ENCODE peak calls at places on chromosomes 5 and 9, in six cellular contexts. One of them, this sample, is unnamed.

GRCh38 chr9:110900451-110900850 is 137.8 kb downstream of the LPAR1 start:
- DNase-seq in A549: no peak
- DNase-seq in lung: no peak
- DNase-seq in mammary epithelial cell: no peak
- DNase-seq in uterus: no peak
- DNase-seq in suprapubic skin: no peak
- DNase-seq in this sample: no peak

GRCh38 chr5:43096916-43097315 is 23.8 kb upstream of the ZNF131 start:
- DNase-seq in uterus: no peak
- DNase-seq in mammary epithelial cell: no peak
- DNase-seq in lung: no peak
- DNase-seq in A549: no peak
- DNase-seq in suprapubic skin: no peak
- DNase-seq in this sample: no peak

GRCh38 chr9:133405508-133406009 is 12.3 kb downstream of the REXO4 start:
- DNase-seq in mammary epithelial cell: no peak
- DNase-seq in suprapubic skin: no peak
- DNase-seq in uterus: peak
- DNase-seq in A549: no peak
- DNase-seq in lung: no peak
- DNase-seq in this sample: no peak

GRCh38 chr9:129220771-129221170 is 42.7 kb upstream of the IER5L start:
- DNase-seq in mammary epithelial cell: no peak
- DNase-seq in uterus: no peak
- DNase-seq in suprapubic skin: no peak
- DNase-seq in lung: no peak
- DNase-seq in A549: no peak
- DNase-seq in this sample: no peak

GRCh38 chr9:115595951-115596742 is 478.2 kb upstream of the TNC start:
- DNase-seq in mammary epithelial cell: no peak
- DNase-seq in A549: peak
- DNase-seq in lung: no peak
- DNase-seq in suprapubic skin: no peak
- DNase-seq in uterus: no peak
- DNase-seq in this sample: no peak

GRCh38 chr5:73638344-73639095 is 12.5 kb downstream of the ARHGEF28 start:
- DNase-seq in uterus: no peak
- DNase-seq in lung: no peak
- DNase-seq in A549: peak
- DNase-seq in mammary epithelial cell: peak
- DNase-seq in suprapubic skin: no peak
- DNase-seq in this sample: no peak

GRCh38 chr5:112691758-112692157 is 45.9 kb upstream of the APC start:
- DNase-seq in mammary epithelial cell: peak
- DNase-seq in uterus: no peak
- DNase-seq in suprapubic skin: no peak
- DNase-seq in lung: no peak
- DNase-seq in A549: peak
- DNase-seq in this sample: no peak

GRCh38 chr9:8349928-8350327 is 550.4 kb upstream of the DMAC1 start:
- DNase-seq in A549: no peak
- DNase-seq in mammary epithelial cell: no peak
- DNase-seq in uterus: no peak
- DNase-seq in suprapubic skin: no peak
- DNase-seq in lung: no peak
- DNase-seq in this sample: no peak

GRCh38 chr9:131639771-131640437 is 94.6 kb downstream of the PRRT1B start:
- DNase-seq in lung: no peak
- DNase-seq in uterus: no peak
- DNase-seq in A549: no peak
- DNase-seq in suprapubic skin: no peak
- DNase-seq in mammary epithelial cell: no peak
- DNase-seq in this sample: no peak

GRCh38 chr9:33820231-33820745 is 3.3 kb downstream of the UBE2R2 start:
- DNase-seq in mammary epithelial cell: no peak
- DNase-seq in suprapubic skin: no peak
- DNase-seq in lung: no peak
- DNase-seq in uterus: no peak
- DNase-seq in A549: no peak
- DNase-seq in this sample: no peak

GRCh38 chr5:171437286-171437821 is 17.9 kb downstream of the FGF18 start:
- DNase-seq in A549: no peak
- DNase-seq in lung: no peak
- DNase-seq in uterus: no peak
- DNase-seq in suprapubic skin: no peak
- DNase-seq in mammary epithelial cell: no peak
- DNase-seq in this sample: no peak

GRCh38 chr9:16002816-16003215 is 450.0 kb downstream of the CCDC171 start:
- DNase-seq in mammary epithelial cell: peak
- DNase-seq in suprapubic skin: no peak
- DNase-seq in uterus: no peak
- DNase-seq in A549: peak
- DNase-seq in lung: no peak
- DNase-seq in this sample: no peak

GRCh38 chr9:23842531-23843129 is 16.6 kb upstream of the ELAVL2 start:
- DNase-seq in uterus: no peak
- DNase-seq in A549: no peak
- DNase-seq in suprapubic skin: no peak
- DNase-seq in lung: no peak
- DNase-seq in mammary epithelial cell: no peak
- DNase-seq in this sample: no peak

GRCh38 chr5:88732181-88732633 is 150.8 kb downstream of the MEF2C start:
- DNase-seq in uterus: peak
- DNase-seq in lung: no peak
- DNase-seq in A549: no peak
- DNase-seq in suprapubic skin: peak
- DNase-seq in mammary epithelial cell: no peak
- DNase-seq in this sample: no peak

GRCh38 chr9:70553718-70554673 is 139.5 kb upstream of the KLF9 start:
- DNase-seq in lung: peak
- DNase-seq in mammary epithelial cell: peak
- DNase-seq in A549: no peak
- DNase-seq in suprapubic skin: no peak
- DNase-seq in uterus: peak
- DNase-seq in this sample: no peak

GRCh38 chr9:133666845-133667244 is 30.7 kb downstream of the DBH start:
- DNase-seq in suprapubic skin: no peak
- DNase-seq in uterus: no peak
- DNase-seq in A549: no peak
- DNase-seq in lung: no peak
- DNase-seq in mammary epithelial cell: no peak
- DNase-seq in this sample: no peak

GRCh38 chr5:99460701-99461100 is 531.9 kb upstream of the CHD1 start:
- DNase-seq in A549: no peak
- DNase-seq in lung: no peak
- DNase-seq in uterus: no peak
- DNase-seq in suprapubic skin: no peak
- DNase-seq in mammary epithelial cell: peak
- DNase-seq in this sample: no peak

GRCh38 chr9:86353591-86354047 is 591 bp downstream of the TUT7 start:
- DNase-seq in mammary epithelial cell: peak
- DNase-seq in A549: no peak
- DNase-seq in lung: peak
- DNase-seq in suprapubic skin: no peak
- DNase-seq in uterus: no peak
- DNase-seq in this sample: no peak

GRCh38 chr5:75366787-75367186 is 29.8 kb downstream of the HMGCR start:
- DNase-seq in uterus: no peak
- DNase-seq in suprapubic skin: no peak
- DNase-seq in lung: no peak
- DNase-seq in mammary epithelial cell: no peak
- DNase-seq in A549: no peak
- DNase-seq in this sample: no peak

GRCh38 chr9:120009856-120010255 is 570.1 kb downstream of the CDK5RAP2 start:
- DNase-seq in suprapubic skin: no peak
- DNase-seq in lung: no peak
- DNase-seq in mammary epithelial cell: no peak
- DNase-seq in A549: no peak
- DNase-seq in uterus: no peak
- DNase-seq in this sample: no peak

GRCh38 chr5:74575741-74576538 is 64.6 kb downstream of the ENC1 start:
- DNase-seq in A549: no peak
- DNase-seq in uterus: no peak
- DNase-seq in lung: no peak
- DNase-seq in mammary epithelial cell: peak
- DNase-seq in suprapubic skin: no peak
- DNase-seq in this sample: no peak

GRCh38 chr9:17802249-17802857 is 223.5 kb downstream of the SH3GL2 start:
- DNase-seq in A549: peak
- DNase-seq in uterus: no peak
- DNase-seq in mammary epithelial cell: no peak
- DNase-seq in lung: no peak
- DNase-seq in suprapubic skin: no peak
- DNase-seq in this sample: no peak

GRCh38 chr9:12785251-12785880 is 10.5 kb downstream of the LURAP1L start:
- DNase-seq in A549: peak
- DNase-seq in lung: peak
- DNase-seq in suprapubic skin: peak
- DNase-seq in mammary epithelial cell: peak
- DNase-seq in uterus: peak
- DNase-seq in this sample: no peak

GRCh38 chr9:36136277-36136893 is at the start of gene GLIPR2:
- DNase-seq in A549: peak
- DNase-seq in uterus: peak
- DNase-seq in lung: peak
- DNase-seq in mammary epithelial cell: peak
- DNase-seq in suprapubic skin: peak
- DNase-seq in this sample: peak

GRCh38 chr5:134026521-134027202 is 21.9 kb upstream of the VDAC1 start:
- DNase-seq in uterus: no peak
- DNase-seq in suprapubic skin: no peak
- DNase-seq in mammary epithelial cell: peak
- DNase-seq in A549: peak
- DNase-seq in lung: no peak
- DNase-seq in this sample: no peak

GRCh38 chr9:99411479-99412100 is 189.5 kb downstream of the SEC61B start:
- DNase-seq in A549: no peak
- DNase-seq in mammary epithelial cell: no peak
- DNase-seq in suprapubic skin: no peak
- DNase-seq in lung: no peak
- DNase-seq in uterus: no peak
- DNase-seq in this sample: no peak

GRCh38 chr5:86909896-86910295 is 292.2 kb downstream of the COX7C start:
- DNase-seq in uterus: no peak
- DNase-seq in mammary epithelial cell: no peak
- DNase-seq in lung: no peak
- DNase-seq in A549: peak
- DNase-seq in suprapubic skin: no peak
- DNase-seq in this sample: no peak
- H3K27ac ChIP-seq in uterus: peak
- H3K27ac ChIP-seq in mammary epithelial cell: no peak
- H3K27ac ChIP-seq in lung: no peak
- H3K27ac ChIP-seq in A549: peak
- H3K27ac ChIP-seq in suprapubic skin: no peak
- H3K27ac ChIP-seq in this sample: no peak

DNA sequence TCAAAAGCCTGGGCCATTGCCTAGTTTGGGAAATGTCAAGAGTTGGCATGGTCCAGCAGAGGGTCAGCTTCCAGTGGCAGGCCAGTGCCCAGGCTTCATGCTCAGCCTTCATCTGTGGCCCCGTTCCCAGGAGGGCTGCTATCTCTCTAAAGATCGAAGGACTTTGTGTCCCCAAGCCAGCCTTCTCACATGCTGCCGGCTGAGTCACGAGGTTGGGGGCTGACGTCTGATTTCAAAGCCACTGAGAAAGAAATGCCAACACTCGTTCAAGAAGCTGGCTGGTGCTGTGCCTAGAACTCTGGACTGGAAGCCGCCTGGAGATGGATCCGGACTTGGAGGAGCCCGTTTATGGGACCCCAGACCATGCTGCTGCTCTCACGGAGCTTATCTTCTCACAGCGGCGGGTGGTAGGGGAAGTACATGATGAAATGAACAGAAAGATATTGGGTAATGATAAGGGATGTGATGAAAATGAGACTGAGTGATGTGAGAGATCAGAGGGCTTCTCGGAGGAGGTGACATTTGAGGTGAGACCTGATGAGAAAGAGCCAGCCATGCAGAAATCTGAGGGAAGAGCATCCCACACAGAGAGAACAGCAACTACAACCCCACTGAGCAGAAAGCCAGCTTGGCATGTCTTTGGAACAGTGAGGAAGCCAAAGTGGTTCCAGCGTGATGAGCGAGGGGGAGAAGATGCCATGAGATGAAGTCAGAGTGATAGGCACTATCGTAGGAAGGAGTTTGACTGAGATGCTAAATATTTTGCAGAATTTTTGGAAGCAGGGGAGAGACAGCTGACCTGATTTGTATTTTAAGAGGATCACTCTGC is 54.9 kb upstream of the BOD1 start:
- DNase-seq in uterus: peak
- DNase-seq in mammary epithelial cell: no peak
- DNase-seq in lung: no peak
- DNase-seq in A549: no peak
- DNase-seq in suprapubic skin: peak
- DNase-seq in this sample: peak
- H3K27ac ChIP-seq in uterus: peak
- H3K27ac ChIP-seq in mammary epithelial cell: no peak
- H3K27ac ChIP-seq in lung: peak
- H3K27ac ChIP-seq in A549: peak
- H3K27ac ChIP-seq in suprapubic skin: peak
- H3K27ac ChIP-seq in this sample: peak

GRCh38 chr9:105283795-105284194 is 39.3 kb downstream of the SLC44A1 start:
- DNase-seq in mammary epithelial cell: no peak
- DNase-seq in lung: no peak
- DNase-seq in suprapubic skin: no peak
- DNase-seq in uterus: no peak
- DNase-seq in A549: no peak
- DNase-seq in this sample: no peak
- H3K27ac ChIP-seq in mammary epithelial cell: no peak
- H3K27ac ChIP-seq in lung: no peak
- H3K27ac ChIP-seq in suprapubic skin: no peak
- H3K27ac ChIP-seq in uterus: no peak
- H3K27ac ChIP-seq in A549: no peak
- H3K27ac ChIP-seq in this sample: peak

DNA sequence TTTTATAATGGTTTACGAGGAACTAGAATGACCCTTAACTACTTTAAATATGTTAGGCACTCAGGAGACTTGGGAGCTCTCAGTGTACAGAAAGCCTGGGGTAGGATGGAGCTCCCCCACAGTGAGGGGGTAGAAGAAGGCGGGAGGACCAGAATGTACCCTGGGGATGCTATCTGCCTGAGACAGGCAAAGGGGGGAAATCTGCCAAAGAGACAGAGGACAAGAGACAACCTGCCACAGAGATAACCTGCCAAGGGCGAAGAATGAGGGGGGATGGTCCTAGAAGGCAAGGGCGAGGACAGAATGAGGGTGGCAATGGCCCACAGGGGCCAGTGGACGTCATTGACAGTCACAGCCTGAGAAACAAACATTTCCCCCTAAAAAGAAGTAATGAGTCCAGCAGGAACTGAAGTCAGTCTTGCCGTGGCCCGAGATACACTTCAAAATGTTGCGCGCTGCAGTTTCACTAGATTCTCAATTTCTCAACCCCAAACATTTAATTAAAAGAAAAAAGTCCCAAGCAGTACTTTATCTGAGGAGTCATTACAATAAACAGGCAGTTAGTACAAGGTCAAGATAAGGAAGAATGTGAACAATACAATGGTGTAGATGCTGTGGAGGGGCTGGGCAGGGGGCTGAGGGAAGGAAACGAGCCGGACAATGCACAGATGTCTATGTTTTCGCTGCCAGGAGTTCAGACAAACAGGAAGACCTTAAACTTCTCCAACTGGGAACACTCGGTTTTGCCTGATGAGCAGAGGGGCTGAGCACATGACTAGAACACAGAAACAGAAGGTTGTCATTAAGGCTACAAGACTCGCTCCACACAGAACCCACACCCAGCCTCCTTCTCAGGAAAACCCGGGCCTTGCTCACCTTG is 125.0 kb downstream of the LHFPL2 start:
- DNase-seq in uterus: no peak
- DNase-seq in suprapubic skin: no peak
- DNase-seq in A549: no peak
- DNase-seq in mammary epithelial cell: no peak
- DNase-seq in lung: no peak
- DNase-seq in this sample: no peak
- H3K27ac ChIP-seq in uterus: peak
- H3K27ac ChIP-seq in suprapubic skin: peak
- H3K27ac ChIP-seq in A549: peak
- H3K27ac ChIP-seq in mammary epithelial cell: no peak
- H3K27ac ChIP-seq in lung: no peak
- H3K27ac ChIP-seq in this sample: no peak